ENCODE peak calls at places on chromosome 13, in eight cellular contexts. U, L, T, J, H, O, Y and M are unnamed samples.

GRCh38 chr13:111302045-111302722 is 18.3 kb upstream of the TEX29 start:
- DNase-seq in T (no peak), U (no peak), H (no peak), J (no peak), Y (no peak), L (no peak), O (no peak), M (no peak)

GRCh38 chr13:93561553-93561952 is 334.9 kb downstream of the GPC6 start:
- DNase-seq in J (no peak), T (no peak), U (no peak), O (no peak), H (no peak), Y (no peak), L (no peak), M (no peak)

GRCh38 chr13:83941669-83942335 is 59.5 kb upstream of the SLITRK1 start:
- DNase-seq in L (no peak), T (no peak), J (no peak), O (no peak), U (no peak), H (no peak), Y (no peak), M (no peak)

GRCh38 chr13:112898786-112899617 is 70.0 kb upstream of the MCF2L start:
- DNase-seq in Y (no peak), H (no peak), T (no peak), U (no peak), J (no peak), L (peak), O (no peak), M (no peak)

GRCh38 chr13:53249236-53249635 is 220.6 kb downstream of the OLFM4 start:
- DNase-seq in T (no peak), L (no peak), U (no peak), Y (no peak), H (no peak), O (no peak), J (no peak), M (no peak)

GRCh38 chr13:19605161-19605955 is 28.1 kb upstream of the MPHOSPH8 start:
- DNase-seq in T (no peak), L (no peak), Y (no peak), J (no peak), H (no peak), O (no peak), U (no peak), M (no peak)

GRCh38 chr13:109989686-109990085 is 203.3 kb upstream of the IRS2 start:
- DNase-seq in J (no peak), U (no peak), H (no peak), O (no peak), Y (no peak), T (no peak), L (no peak), M (no peak)

GRCh38 chr13:102757006-102757405 is 16.6 kb downstream of the TEX30 start:
- DNase-seq in J (no peak), H (no peak), U (no peak), T (no peak), O (no peak), Y (no peak), L (no peak), M (no peak)

GRCh38 chr13:90686438-90686837 is 661.0 kb upstream of the MIR17HG start:
- DNase-seq in L (no peak), U (peak), T (no peak), J (no peak), O (no peak), Y (no peak), H (no peak), M (no peak)

GRCh38 chr13:57862879-57863278 is 231.3 kb downstream of the PCDH17 start:
- DNase-seq in Y (no peak), J (no peak), T (no peak), O (no peak), U (no peak), H (no peak), L (no peak), M (no peak)

GRCh38 chr13:85411608-85412007 is 387.6 kb downstream of the SLITRK6 start:
- DNase-seq in T (no peak), J (no peak), O (no peak), U (no peak), L (no peak), H (no peak), Y (no peak), M (no peak)

GRCh38 chr13:44176173-44176572 is 197.5 kb upstream of the SERP2 start:
- DNase-seq in L (no peak), J (no peak), H (no peak), T (no peak), U (no peak), Y (no peak), O (no peak), M (no peak)

GRCh38 chr13:23514076-23514475 is 56.1 kb upstream of the TNFRSF19 start:
- DNase-seq in H (no peak), Y (no peak), L (no peak), U (no peak), T (no peak), J (no peak), O (no peak), M (no peak)

GRCh38 chr13:114167445-114167844 is 11.6 kb upstream of the CFAP97D2 start:
- DNase-seq in O (no peak), J (no peak), U (no peak), H (no peak), T (no peak), L (no peak), Y (no peak), M (no peak)

GRCh38 chr13:31242342-31242741 is 42.6 kb downstream of the B3GLCT start:
- DNase-seq in H (no peak), O (no peak), L (no peak), J (no peak), Y (no peak), T (no peak), U (no peak), M (no peak)

GRCh38 chr13:76641056-76641455 is 245.1 kb downstream of the KCTD12 start:
- DNase-seq in U (no peak), H (peak), T (no peak), L (no peak), Y (no peak), J (no peak), O (no peak), M (no peak)

GRCh38 chr13:104962411-104962810 is 1573.1 kb downstream of the EFNB2 start:
- DNase-seq in O (no peak), L (no peak), T (no peak), H (no peak), J (no peak), Y (no peak), U (no peak), M (no peak)

GRCh38 chr13:48094404-48094780 is 512 bp downstream of the MED4 start:
- DNase-seq in L (no peak), H (no peak), O (no peak), U (no peak), T (no peak), J (peak), Y (peak), M (no peak)

GRCh38 chr13:37492741-37493514 is 105.6 kb downstream of the POSTN start:
- DNase-seq in U (peak), H (no peak), J (peak), T (no peak), L (no peak), Y (no peak), O (no peak), M (no peak)

GRCh38 chr13:23945612-23946011 is 48.3 kb upstream of the C1QTNF9B start:
- DNase-seq in T (no peak), O (no peak), U (no peak), H (no peak), Y (no peak), J (no peak), L (no peak), M (no peak)

GRCh38 chr13:97004096-97004876 is 10.0 kb upstream of the OXGR1 start:
- DNase-seq in T (no peak), O (no peak), H (no peak), U (no peak), J (no peak), L (no peak), Y (no peak), M (no peak)

DNA sequence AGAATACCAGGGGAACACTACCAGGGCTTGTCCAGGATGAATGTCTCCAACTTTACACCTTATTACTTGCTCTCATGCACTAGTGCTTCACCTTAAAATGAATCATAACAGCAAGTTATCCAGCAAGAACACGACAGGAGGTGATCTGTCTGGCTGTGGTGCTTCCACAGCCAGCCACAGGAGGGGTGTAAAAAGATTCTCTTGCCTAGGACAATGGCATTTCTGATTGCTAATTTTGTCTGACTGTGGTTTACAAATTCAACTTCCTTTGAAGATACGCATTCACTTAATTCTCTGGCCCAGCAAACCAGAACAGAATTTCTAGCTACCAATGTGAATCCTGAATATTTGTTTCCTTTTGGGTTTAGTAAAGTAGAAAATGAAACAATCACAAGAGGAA is 23.1 kb upstream of the COG3 start:
- DNase-seq in H (no peak), J (no peak), O (no peak), Y (peak), T (no peak), U (no peak), L (no peak), M (peak)
- TF ChIP-seq CTCF in H (peak), J (peak), O (no peak), Y (no peak), T (no peak), U (peak), L (no peak), M (no peak)

GRCh38 chr13:27308941-27309340 is 38.3 kb downstream of the RASL11A start:
- DNase-seq in H (no peak), U (no peak), L (no peak), T (no peak), Y (no peak), J (no peak), O (no peak), M (no peak)
- TF ChIP-seq CTCF in H (no peak), U (no peak), L (no peak), T (no peak), Y (no peak), J (no peak), O (no peak), M (no peak)

DNA sequence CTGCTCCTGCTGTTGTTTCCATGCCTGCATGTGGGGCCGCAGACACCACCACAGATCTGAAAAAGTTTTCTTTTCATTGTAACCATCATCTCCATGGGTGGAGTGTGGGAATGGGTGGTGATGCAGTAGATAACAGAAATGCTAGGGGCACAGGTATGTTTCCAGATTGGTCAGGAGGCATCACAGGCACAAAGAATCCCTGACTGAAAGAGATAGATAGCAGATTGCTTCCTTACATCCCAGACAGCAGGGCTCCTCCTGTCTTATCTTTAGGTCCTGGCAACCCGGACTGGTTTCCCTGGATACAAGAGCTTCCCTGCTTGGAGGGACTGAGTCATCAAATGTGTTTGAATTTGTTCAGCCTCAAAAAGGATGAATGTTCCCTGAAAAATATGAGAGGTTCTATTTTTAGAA is 1937.6 kb downstream of the PCDH9 start:
- DNase-seq in O (no peak), U (peak), Y (no peak), H (no peak), T (peak), J (peak), L (no peak), M (no peak)
- TF ChIP-seq CTCF in O (no peak), U (no peak), Y (no peak), H (no peak), T (no peak), J (no peak), L (no peak), M (no peak)

GRCh38 chr13:106520205-106521004 is 15.1 kb downstream of the EFNB2 start:
- DNase-seq in L (no peak), H (no peak), Y (no peak), O (no peak), U (no peak), J (peak), T (no peak), M (no peak)
- TF ChIP-seq CTCF in L (no peak), H (peak), Y (no peak), O (no peak), U (peak), J (peak), T (peak), M (no peak)

GRCh38 chr13:29730253-29730652 is 120.2 kb downstream of the UBL3 start:
- DNase-seq in T (no peak), J (no peak), U (no peak), H (no peak), O (no peak), Y (no peak), L (no peak), M (no peak)
- TF ChIP-seq CTCF in T (no peak), J (no peak), U (no peak), H (no peak), O (no peak), Y (no peak), L (no peak), M (no peak)